ENCODE peak calls at places on chromosomes 11 and 22, in four cellular contexts. One of them, this sample, is unnamed.

GRCh38 chr11:46675288-46675851 is 25.0 kb downstream of the ARHGAP1 start:
- DNase-seq in HCT116: no peak
- DNase-seq in HepG2: peak
- DNase-seq in K562: no peak
- DNase-seq in this sample: no peak

GRCh38 chr22:44088976-44089570 is 65.0 kb downstream of the PARVB start:
- DNase-seq in HCT116: no peak
- DNase-seq in HepG2: no peak
- DNase-seq in K562: no peak
- DNase-seq in this sample: no peak

GRCh38 chr11:19935507-19935906 is 222.9 kb downstream of the NAV2 start:
- DNase-seq in HCT116: no peak
- DNase-seq in HepG2: no peak
- DNase-seq in K562: no peak
- DNase-seq in this sample: peak

GRCh38 chr11:61507962-61508824 is at the start of gene LRRC10B:
- DNase-seq in HCT116: peak
- DNase-seq in HepG2: no peak
- DNase-seq in K562: peak
- DNase-seq in this sample: peak

GRCh38 chr11:2498750-2499149 is 53.9 kb downstream of the KCNQ1 start:
- DNase-seq in HCT116: no peak
- DNase-seq in HepG2: no peak
- DNase-seq in K562: no peak
- DNase-seq in this sample: no peak

GRCh38 chr11:104654414-104654813 is 243.8 kb downstream of the CASP12 start:
- DNase-seq in HCT116: no peak
- DNase-seq in HepG2: no peak
- DNase-seq in K562: no peak
- DNase-seq in this sample: no peak

GRCh38 chr22:45310331-45311032 is 748 bp downstream of the FAM118A start:
- DNase-seq in HCT116: no peak
- DNase-seq in HepG2: no peak
- DNase-seq in K562: no peak
- DNase-seq in this sample: no peak

GRCh38 chr11:115653926-115654325 is 149.7 kb upstream of the CADM1 start:
- DNase-seq in HCT116: no peak
- DNase-seq in HepG2: no peak
- DNase-seq in K562: no peak
- DNase-seq in this sample: no peak

GRCh38 chr11:8963569-8964323 is 496 bp downstream of the TMEM9B start:
- DNase-seq in HCT116: peak
- DNase-seq in HepG2: peak
- DNase-seq in K562: peak
- DNase-seq in this sample: peak

GRCh38 chr11:127629200-127629599 is 628.6 kb upstream of the KIRREL3 start:
- DNase-seq in HCT116: no peak
- DNase-seq in HepG2: no peak
- DNase-seq in K562: no peak
- DNase-seq in this sample: no peak

GRCh38 chr11:79113099-79113498 is 327.7 kb downstream of the TENM4 start:
- DNase-seq in HCT116: no peak
- DNase-seq in HepG2: no peak
- DNase-seq in K562: no peak
- DNase-seq in this sample: no peak

GRCh38 chr11:2549876-2550605 is 105.2 kb downstream of the KCNQ1 start:
- DNase-seq in HCT116: no peak
- DNase-seq in HepG2: no peak
- DNase-seq in K562: no peak
- DNase-seq in this sample: no peak

GRCh38 chr11:58058276-58059010 is 27.7 kb downstream of the OR6Q1 start:
- DNase-seq in HCT116: no peak
- DNase-seq in HepG2: no peak
- DNase-seq in K562: no peak
- DNase-seq in this sample: no peak

GRCh38 chr22:39478461-39478860 is 21.6 kb downstream of the MGAT3 start:
- DNase-seq in HCT116: no peak
- DNase-seq in HepG2: no peak
- DNase-seq in K562: peak
- DNase-seq in this sample: peak

GRCh38 chr11:12094872-12095800 is 15.3 kb upstream of the MICAL2 start:
- DNase-seq in HCT116: no peak
- DNase-seq in HepG2: no peak
- DNase-seq in K562: peak
- DNase-seq in this sample: no peak

GRCh38 chr22:50465066-50465465 is 9.8 kb downstream of the SBF1 start:
- DNase-seq in HCT116: no peak
- DNase-seq in HepG2: no peak
- DNase-seq in K562: no peak
- DNase-seq in this sample: no peak

GRCh38 chr22:46730568-46731245 is 7.3 kb downstream of the CERK start:
- DNase-seq in HCT116: no peak
- DNase-seq in HepG2: no peak
- DNase-seq in K562: no peak
- DNase-seq in this sample: no peak

GRCh38 chr11:33645686-33646085 is 54.9 kb downstream of the C11orf91 start:
- DNase-seq in HCT116: no peak
- DNase-seq in HepG2: no peak
- DNase-seq in K562: no peak
- DNase-seq in this sample: peak

GRCh38 chr11:15613231-15613630 is 498.5 kb downstream of the INSC start:
- DNase-seq in HCT116: no peak
- DNase-seq in HepG2: no peak
- DNase-seq in K562: no peak
- DNase-seq in this sample: no peak

GRCh38 chr22:46432164-46433068 is 96.9 kb downstream of the TRMU start:
- DNase-seq in HCT116: no peak
- DNase-seq in HepG2: no peak
- DNase-seq in K562: no peak
- DNase-seq in this sample: peak

GRCh38 chr11:74366576-74366975 is 31.7 kb downstream of the PGM2L1 start:
- DNase-seq in HCT116: no peak
- DNase-seq in HepG2: no peak
- DNase-seq in K562: no peak
- DNase-seq in this sample: no peak

GRCh38 chr22:21632237-21632895 is at the start of gene CCDC116:
- DNase-seq in HCT116: no peak
- DNase-seq in HepG2: peak
- DNase-seq in K562: peak
- DNase-seq in this sample: peak

DNA sequence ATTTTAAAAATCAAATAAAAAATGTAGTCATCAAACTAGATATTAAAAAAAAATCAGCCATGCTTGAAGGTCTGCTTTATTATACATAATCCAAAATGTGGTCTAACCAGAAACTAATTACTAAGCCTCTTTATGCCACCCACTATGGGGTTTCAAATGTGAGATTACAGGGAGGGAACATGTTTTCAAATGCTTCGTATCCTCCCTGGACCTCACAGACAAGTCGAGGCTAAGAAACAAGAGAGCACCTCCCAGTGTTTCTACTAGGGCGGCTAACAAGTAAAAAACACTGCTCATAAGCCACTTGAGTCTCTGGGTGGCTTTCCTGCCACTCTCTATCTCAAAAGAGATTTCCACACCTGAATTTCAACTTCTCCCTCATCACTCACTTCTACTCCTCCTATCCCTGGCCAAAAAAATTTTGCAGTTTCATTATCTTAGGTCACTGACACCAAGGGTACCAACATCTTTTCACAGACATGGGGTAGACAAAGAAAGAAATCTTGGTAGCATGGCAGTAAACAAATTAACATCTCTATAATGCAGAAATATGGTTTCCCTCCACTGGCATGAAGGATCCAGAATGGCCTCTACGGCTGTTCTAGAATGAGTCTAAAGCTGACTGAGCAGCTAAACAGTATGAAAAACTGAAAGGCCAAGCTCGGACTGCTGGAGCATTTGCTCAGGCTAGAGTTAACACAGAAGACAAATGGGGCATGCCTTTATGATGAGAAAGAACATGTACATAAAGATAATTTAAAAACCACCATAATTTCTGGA is 50.9 kb downstream of the PITPNB start:
- DNase-seq in HCT116: no peak
- DNase-seq in HepG2: no peak
- DNase-seq in K562: no peak
- DNase-seq in this sample: no peak
- H3K4me2 ChIP-seq in HCT116: no peak
- H3K4me2 ChIP-seq in HepG2: no peak
- H3K4me2 ChIP-seq in K562: no peak
- H3K4me2 ChIP-seq in this sample: no peak

DNA sequence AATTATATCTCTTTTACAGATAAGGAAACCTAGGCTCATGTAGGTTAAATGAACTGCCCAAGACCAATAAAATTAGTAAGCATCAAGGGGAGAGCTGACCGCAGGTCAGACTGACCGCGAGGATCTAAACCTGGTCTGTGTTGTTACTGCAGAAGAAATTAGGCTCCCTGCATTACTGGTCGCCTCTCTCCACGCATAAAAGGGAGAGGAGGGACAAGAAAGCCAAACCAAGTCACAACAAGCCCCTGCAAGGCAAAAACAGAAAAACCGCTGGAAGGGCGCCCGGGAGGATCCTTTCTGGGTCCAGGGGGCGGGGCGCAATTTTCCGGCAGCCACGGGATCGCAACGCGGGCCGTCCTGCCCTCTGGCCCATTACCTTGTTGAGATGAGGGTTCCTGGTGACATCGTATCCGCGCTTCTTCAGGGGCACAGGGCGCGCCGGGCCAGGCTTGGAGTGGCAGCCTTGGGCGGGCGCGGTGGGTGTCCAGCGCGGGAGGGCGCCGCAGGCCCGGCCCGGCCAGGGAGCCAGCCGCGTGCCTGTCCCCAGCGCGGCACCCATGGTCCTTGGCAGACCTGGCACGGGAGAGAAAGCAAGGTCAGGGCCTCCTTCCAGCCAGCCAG is 920 bp downstream of the ME3 start:
- DNase-seq in HCT116: no peak
- DNase-seq in HepG2: no peak
- DNase-seq in K562: no peak
- DNase-seq in this sample: peak
- TF ChIP-seq FOSL1 in HCT116: no peak
- TF ChIP-seq FOSL1 in HepG2: no peak
- TF ChIP-seq FOSL1 in K562: no peak
- TF ChIP-seq FOSL1 in this sample: no peak

GRCh38 chr11:43942651-43943356 is 367 bp downstream of the C11orf96 start:
- DNase-seq in HCT116: no peak
- DNase-seq in HepG2: no peak
- DNase-seq in K562: peak
- DNase-seq in this sample: no peak
- TF ChIP-seq ATF3 in HCT116: no peak
- TF ChIP-seq ATF3 in HepG2: no peak
- TF ChIP-seq ATF3 in K562: no peak
- TF ChIP-seq ATF3 in this sample: no peak

GRCh38 chr11:17877886-17878285 is 135.0 kb downstream of the SERGEF start:
- DNase-seq in HCT116: no peak
- DNase-seq in HepG2: no peak
- DNase-seq in K562: no peak
- DNase-seq in this sample: no peak
- H3K4me2 ChIP-seq in HCT116: no peak
- H3K4me2 ChIP-seq in HepG2: no peak
- H3K4me2 ChIP-seq in K562: no peak
- H3K4me2 ChIP-seq in this sample: no peak

GRCh38 chr11:110992481-110992880 is 253.0 kb upstream of the POU2AF2 start:
- DNase-seq in HCT116: no peak
- DNase-seq in HepG2: no peak
- DNase-seq in K562: no peak
- DNase-seq in this sample: no peak

GRCh38 chr11:110988731-110989130 is 256.8 kb upstream of the POU2AF2 start:
- DNase-seq in HCT116: no peak
- DNase-seq in HepG2: no peak
- DNase-seq in K562: no peak
- DNase-seq in this sample: no peak

GRCh38 chr11:110990316-110990715 is 255.2 kb upstream of the POU2AF2 start:
- DNase-seq in HCT116: no peak
- DNase-seq in HepG2: no peak
- DNase-seq in K562: no peak
- DNase-seq in this sample: no peak

GRCh38 chr11:110991621-110992355 is 253.7 kb upstream of the POU2AF2 start:
- DNase-seq in HCT116: no peak
- DNase-seq in HepG2: no peak
- DNase-seq in K562: no peak
- DNase-seq in this sample: no peak

GRCh38 chr11:110989734-110990133 is 255.8 kb upstream of the POU2AF2 start:
- DNase-seq in HCT116: no peak
- DNase-seq in HepG2: no peak
- DNase-seq in K562: no peak
- DNase-seq in this sample: no peak
- TF ChIP-seq FOSL1 in HCT116: no peak
- TF ChIP-seq FOSL1 in HepG2: no peak
- TF ChIP-seq FOSL1 in K562: no peak
- TF ChIP-seq FOSL1 in this sample: no peak

GRCh38 chr22:38272373-38273134 is at the start of gene TMEM184B:
- DNase-seq in HCT116: peak
- DNase-seq in HepG2: no peak
- DNase-seq in K562: peak
- DNase-seq in this sample: peak
- TF ChIP-seq ATF3 in HCT116: no peak
- TF ChIP-seq ATF3 in HepG2: no peak
- TF ChIP-seq ATF3 in K562: no peak
- TF ChIP-seq ATF3 in this sample: no peak